ENCODE peak calls at places on chromosomes 7 and 10, in six cellular contexts. One of them, this sample, is unnamed.

GRCh38 chr10:129031233-129032150 is 435.5 kb upstream of the MGMT start:
- DNase-seq in GM06990: peak
- DNase-seq in choroid plexus epithelial cell: peak
- DNase-seq in kidney: peak
- DNase-seq in heart right ventricle: peak
- DNase-seq in right atrium auricular region: no peak
- DNase-seq in this sample: peak

GRCh38 chr7:84614821-84615506 is 420.4 kb upstream of the SEMA3A start:
- DNase-seq in kidney: no peak
- DNase-seq in choroid plexus epithelial cell: peak
- DNase-seq in GM06990: no peak
- DNase-seq in heart right ventricle: no peak
- DNase-seq in right atrium auricular region: no peak
- DNase-seq in this sample: peak

GRCh38 chr7:45084901-45085618 is 3.7 kb downstream of the NACAD start:
- DNase-seq in right atrium auricular region: no peak
- DNase-seq in kidney: peak
- DNase-seq in GM06990: no peak
- DNase-seq in heart right ventricle: no peak
- DNase-seq in choroid plexus epithelial cell: no peak
- DNase-seq in this sample: no peak

GRCh38 chr7:28301148-28301641 is 111.1 kb upstream of the CREB5 start:
- DNase-seq in kidney: no peak
- DNase-seq in heart right ventricle: no peak
- DNase-seq in right atrium auricular region: no peak
- DNase-seq in choroid plexus epithelial cell: peak
- DNase-seq in GM06990: no peak
- DNase-seq in this sample: peak

GRCh38 chr10:126094537-126094936 is 198.2 kb downstream of the FANK1 start:
- DNase-seq in kidney: no peak
- DNase-seq in GM06990: no peak
- DNase-seq in heart right ventricle: no peak
- DNase-seq in choroid plexus epithelial cell: no peak
- DNase-seq in right atrium auricular region: no peak
- DNase-seq in this sample: no peak

GRCh38 chr10:30758341-30758740 is 128.8 kb upstream of the LYZL2 start:
- DNase-seq in right atrium auricular region: no peak
- DNase-seq in kidney: no peak
- DNase-seq in GM06990: no peak
- DNase-seq in choroid plexus epithelial cell: no peak
- DNase-seq in heart right ventricle: no peak
- DNase-seq in this sample: peak

GRCh38 chr7:5699951-5700384 is 81.5 kb downstream of the RNF216 start:
- DNase-seq in right atrium auricular region: no peak
- DNase-seq in GM06990: peak
- DNase-seq in kidney: no peak
- DNase-seq in heart right ventricle: no peak
- DNase-seq in choroid plexus epithelial cell: peak
- DNase-seq in this sample: no peak

GRCh38 chr10:45239642-45240041 is 75.8 kb downstream of the OR13A1 start:
- DNase-seq in heart right ventricle: no peak
- DNase-seq in GM06990: no peak
- DNase-seq in kidney: no peak
- DNase-seq in right atrium auricular region: no peak
- DNase-seq in choroid plexus epithelial cell: peak
- DNase-seq in this sample: peak

GRCh38 chr10:72085864-72086465 is 2.4 kb downstream of the SPOCK2 start:
- DNase-seq in choroid plexus epithelial cell: no peak
- DNase-seq in GM06990: no peak
- DNase-seq in heart right ventricle: no peak
- DNase-seq in right atrium auricular region: no peak
- DNase-seq in kidney: no peak
- DNase-seq in this sample: no peak

GRCh38 chr7:40945788-40946187 is 757.1 kb downstream of the INHBA start:
- DNase-seq in GM06990: no peak
- DNase-seq in kidney: no peak
- DNase-seq in right atrium auricular region: no peak
- DNase-seq in choroid plexus epithelial cell: no peak
- DNase-seq in heart right ventricle: no peak
- DNase-seq in this sample: no peak

GRCh38 chr10:1662361-1663025 is 74.8 kb downstream of the ADARB2 start:
- DNase-seq in right atrium auricular region: no peak
- DNase-seq in GM06990: peak
- DNase-seq in choroid plexus epithelial cell: no peak
- DNase-seq in heart right ventricle: no peak
- DNase-seq in kidney: no peak
- DNase-seq in this sample: no peak

GRCh38 chr10:23070819-23071218 is 24.6 kb upstream of the MSRB2 start:
- DNase-seq in GM06990: peak
- DNase-seq in choroid plexus epithelial cell: no peak
- DNase-seq in kidney: no peak
- DNase-seq in right atrium auricular region: no peak
- DNase-seq in heart right ventricle: no peak
- DNase-seq in this sample: no peak

GRCh38 chr10:69901623-69902505 is 100.2 kb downstream of the COL13A1 start:
- DNase-seq in heart right ventricle: no peak
- DNase-seq in right atrium auricular region: peak
- DNase-seq in kidney: peak
- DNase-seq in GM06990: no peak
- DNase-seq in choroid plexus epithelial cell: peak
- DNase-seq in this sample: peak

GRCh38 chr10:34955391-34955790 is 134.8 kb downstream of the CUL2 start:
- DNase-seq in GM06990: no peak
- DNase-seq in heart right ventricle: no peak
- DNase-seq in choroid plexus epithelial cell: no peak
- DNase-seq in kidney: no peak
- DNase-seq in right atrium auricular region: no peak
- DNase-seq in this sample: peak

GRCh38 chr10:102119417-102120141 is 589 bp downstream of the LDB1 start:
- DNase-seq in kidney: peak
- DNase-seq in heart right ventricle: peak
- DNase-seq in GM06990: peak
- DNase-seq in choroid plexus epithelial cell: peak
- DNase-seq in right atrium auricular region: peak
- DNase-seq in this sample: peak

GRCh38 chr7:114081606-114082425 is 163.0 kb upstream of the PPP1R3A start:
- DNase-seq in choroid plexus epithelial cell: peak
- DNase-seq in GM06990: no peak
- DNase-seq in heart right ventricle: no peak
- DNase-seq in kidney: no peak
- DNase-seq in right atrium auricular region: no peak
- DNase-seq in this sample: peak

GRCh38 chr7:28958235-28958945 is at the start of gene TRIL:
- DNase-seq in heart right ventricle: peak
- DNase-seq in choroid plexus epithelial cell: peak
- DNase-seq in kidney: peak
- DNase-seq in GM06990: peak
- DNase-seq in right atrium auricular region: peak
- DNase-seq in this sample: peak

GRCh38 chr7:44395067-44395466 is 69.7 kb upstream of the CAMK2B start:
- DNase-seq in kidney: no peak
- DNase-seq in choroid plexus epithelial cell: no peak
- DNase-seq in right atrium auricular region: peak
- DNase-seq in GM06990: no peak
- DNase-seq in heart right ventricle: no peak
- DNase-seq in this sample: no peak

GRCh38 chr7:137003606-137004005 is 135.2 kb downstream of the CHRM2 start:
- DNase-seq in heart right ventricle: no peak
- DNase-seq in kidney: no peak
- DNase-seq in right atrium auricular region: no peak
- DNase-seq in choroid plexus epithelial cell: no peak
- DNase-seq in GM06990: no peak
- DNase-seq in this sample: no peak

GRCh38 chr7:6026011-6026819 is 5.0 kb upstream of the ANKRD61 start:
- DNase-seq in choroid plexus epithelial cell: peak
- DNase-seq in right atrium auricular region: peak
- DNase-seq in GM06990: peak
- DNase-seq in heart right ventricle: peak
- DNase-seq in kidney: peak
- DNase-seq in this sample: no peak

GRCh38 chr10:11331706-11332105 is 279.7 kb downstream of the USP6NL start:
- DNase-seq in GM06990: no peak
- DNase-seq in right atrium auricular region: no peak
- DNase-seq in choroid plexus epithelial cell: peak
- DNase-seq in heart right ventricle: no peak
- DNase-seq in kidney: no peak
- DNase-seq in this sample: peak

GRCh38 chr10:11329055-11329673 is 282.3 kb downstream of the USP6NL start:
- DNase-seq in choroid plexus epithelial cell: no peak
- DNase-seq in kidney: no peak
- DNase-seq in heart right ventricle: no peak
- DNase-seq in right atrium auricular region: no peak
- DNase-seq in GM06990: no peak
- DNase-seq in this sample: no peak

GRCh38 chr10:11330383-11331020 is 280.9 kb downstream of the USP6NL start:
- DNase-seq in GM06990: no peak
- DNase-seq in choroid plexus epithelial cell: peak
- DNase-seq in kidney: no peak
- DNase-seq in right atrium auricular region: no peak
- DNase-seq in heart right ventricle: no peak
- DNase-seq in this sample: peak

GRCh38 chr10:11328264-11329054 is 283.0 kb downstream of the USP6NL start:
- DNase-seq in choroid plexus epithelial cell: no peak
- DNase-seq in GM06990: no peak
- DNase-seq in heart right ventricle: no peak
- DNase-seq in right atrium auricular region: no peak
- DNase-seq in kidney: no peak
- DNase-seq in this sample: no peak

GRCh38 chr10:11331178-11331577 is 280.3 kb downstream of the USP6NL start:
- DNase-seq in kidney: no peak
- DNase-seq in GM06990: no peak
- DNase-seq in heart right ventricle: no peak
- DNase-seq in choroid plexus epithelial cell: no peak
- DNase-seq in right atrium auricular region: no peak
- DNase-seq in this sample: no peak
- H3K4me3 ChIP-seq in kidney: no peak
- H3K4me3 ChIP-seq in GM06990: no peak
- H3K4me3 ChIP-seq in heart right ventricle: no peak
- H3K4me3 ChIP-seq in choroid plexus epithelial cell: no peak
- H3K4me3 ChIP-seq in right atrium auricular region: no peak
- H3K4me3 ChIP-seq in this sample: no peak

GRCh38 chr7:106756884-106757283 is 95.9 kb upstream of the CCDC71L start:
- DNase-seq in heart right ventricle: no peak
- DNase-seq in right atrium auricular region: no peak
- DNase-seq in choroid plexus epithelial cell: no peak
- DNase-seq in GM06990: no peak
- DNase-seq in kidney: no peak
- DNase-seq in this sample: no peak

GRCh38 chr7:106755641-106756040 is 94.7 kb upstream of the CCDC71L start:
- DNase-seq in GM06990: no peak
- DNase-seq in kidney: no peak
- DNase-seq in heart right ventricle: no peak
- DNase-seq in right atrium auricular region: no peak
- DNase-seq in choroid plexus epithelial cell: no peak
- DNase-seq in this sample: no peak

GRCh38 chr7:106752345-106752744 is 91.4 kb upstream of the CCDC71L start:
- DNase-seq in right atrium auricular region: no peak
- DNase-seq in kidney: no peak
- DNase-seq in GM06990: no peak
- DNase-seq in choroid plexus epithelial cell: no peak
- DNase-seq in heart right ventricle: no peak
- DNase-seq in this sample: no peak

GRCh38 chr7:106756071-106756470 is 95.1 kb upstream of the CCDC71L start:
- DNase-seq in GM06990: no peak
- DNase-seq in kidney: no peak
- DNase-seq in right atrium auricular region: no peak
- DNase-seq in heart right ventricle: no peak
- DNase-seq in choroid plexus epithelial cell: no peak
- DNase-seq in this sample: no peak

DNA sequence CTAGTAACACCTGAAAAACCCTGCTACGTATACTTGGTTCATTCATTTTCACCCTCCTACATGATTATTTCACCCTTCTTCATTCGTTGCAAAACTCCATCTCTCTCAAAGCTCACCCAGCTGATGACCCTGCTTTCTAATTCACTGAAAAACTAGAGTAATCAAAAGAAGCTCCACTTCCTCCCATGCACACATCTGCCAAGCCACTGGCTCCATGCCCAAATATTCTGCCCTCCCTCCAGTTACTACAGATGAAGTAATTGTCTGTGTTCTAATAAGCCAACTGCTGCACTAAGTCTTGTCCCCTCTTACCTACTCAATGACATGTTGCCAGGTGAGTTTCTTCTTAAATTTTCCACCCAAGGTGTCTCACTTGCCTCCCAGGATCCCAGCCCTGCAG is 96.9 kb upstream of the CCDC71L start:
- DNase-seq in kidney: peak
- DNase-seq in heart right ventricle: peak
- DNase-seq in choroid plexus epithelial cell: peak
- DNase-seq in GM06990: no peak
- DNase-seq in right atrium auricular region: no peak
- DNase-seq in this sample: peak
- TF ChIP-seq CTCF in kidney: no peak
- TF ChIP-seq CTCF in heart right ventricle: no peak
- TF ChIP-seq CTCF in choroid plexus epithelial cell: no peak
- TF ChIP-seq CTCF in GM06990: no peak
- TF ChIP-seq CTCF in right atrium auricular region: no peak
- TF ChIP-seq CTCF in this sample: no peak

GRCh38 chr10:103661951-103662405 is 168.5 kb downstream of the NEURL1 start:
- DNase-seq in choroid plexus epithelial cell: peak
- DNase-seq in heart right ventricle: no peak
- DNase-seq in kidney: no peak
- DNase-seq in GM06990: no peak
- DNase-seq in right atrium auricular region: no peak
- DNase-seq in this sample: no peak
- H3K4me3 ChIP-seq in choroid plexus epithelial cell: peak
- H3K4me3 ChIP-seq in heart right ventricle: peak
- H3K4me3 ChIP-seq in kidney: peak
- H3K4me3 ChIP-seq in GM06990: no peak
- H3K4me3 ChIP-seq in right atrium auricular region: peak
- H3K4me3 ChIP-seq in this sample: peak

GRCh38 chr10:47024399-47025252 is 113.4 kb downstream of the PTPN20 start:
- DNase-seq in GM06990: peak
- DNase-seq in kidney: peak
- DNase-seq in right atrium auricular region: peak
- DNase-seq in heart right ventricle: peak
- DNase-seq in choroid plexus epithelial cell: peak
- DNase-seq in this sample: peak
- TF ChIP-seq CTCF in GM06990: peak
- TF ChIP-seq CTCF in kidney: peak
- TF ChIP-seq CTCF in right atrium auricular region: peak
- TF ChIP-seq CTCF in heart right ventricle: peak
- TF ChIP-seq CTCF in choroid plexus epithelial cell: peak
- TF ChIP-seq CTCF in this sample: peak